ENCODE peak calls at places on chromosomes 16 and 17, in six cellular contexts. One of them, this sample, is unnamed.

GRCh38 chr17:79941088-79942010 is 94.3 kb downstream of the TBC1D16 start:
- DNase-seq in stimulated activated naive CD4-positive, alpha-beta T cell treated with Interleukin-2 at 50 U/mL for 16 hours: no peak
- DNase-seq in NCI-H446 treated with DMSO at 0.1 percent for 48 hours: no peak
- DNase-seq in foreskin keratinocyte: no peak
- DNase-seq in amygdala: no peak
- DNase-seq in IMR-90: no peak
- DNase-seq in this sample: no peak

GRCh38 chr16:3536271-3536671 is 35.5 kb downstream of the CLUAP1 start:
- DNase-seq in stimulated activated naive CD4-positive, alpha-beta T cell treated with Interleukin-2 at 50 U/mL for 16 hours: no peak
- DNase-seq in IMR-90: peak; percentile 93
- DNase-seq in NCI-H446 treated with DMSO at 0.1 percent for 48 hours: no peak
- DNase-seq in amygdala: no peak
- DNase-seq in foreskin keratinocyte: no peak
- DNase-seq in this sample: no peak

GRCh38 chr16:5551909-5552308 is 454.3 kb upstream of the EEF2KMT start:
- DNase-seq in IMR-90: no peak
- DNase-seq in foreskin keratinocyte: no peak
- DNase-seq in NCI-H446 treated with DMSO at 0.1 percent for 48 hours: no peak
- DNase-seq in stimulated activated naive CD4-positive, alpha-beta T cell treated with Interleukin-2 at 50 U/mL for 16 hours: no peak
- DNase-seq in amygdala: no peak
- DNase-seq in this sample: no peak

GRCh38 chr16:11506816-11507305 is 79.9 kb downstream of the LITAF start:
- DNase-seq in foreskin keratinocyte: no peak
- DNase-seq in stimulated activated naive CD4-positive, alpha-beta T cell treated with Interleukin-2 at 50 U/mL for 16 hours: no peak
- DNase-seq in IMR-90: no peak
- DNase-seq in NCI-H446 treated with DMSO at 0.1 percent for 48 hours: no peak
- DNase-seq in amygdala: no peak
- DNase-seq in this sample: no peak

GRCh38 chr17:4215882-4216411 is 47.8 kb downstream of the ANKFY1 start:
- DNase-seq in IMR-90: no peak
- DNase-seq in amygdala: no peak
- DNase-seq in stimulated activated naive CD4-positive, alpha-beta T cell treated with Interleukin-2 at 50 U/mL for 16 hours: no peak
- DNase-seq in NCI-H446 treated with DMSO at 0.1 percent for 48 hours: no peak
- DNase-seq in foreskin keratinocyte: no peak
- DNase-seq in this sample: no peak

GRCh38 chr16:54846761-54847160 is 83.9 kb upstream of the IRX5 start:
- DNase-seq in NCI-H446 treated with DMSO at 0.1 percent for 48 hours: no peak
- DNase-seq in stimulated activated naive CD4-positive, alpha-beta T cell treated with Interleukin-2 at 50 U/mL for 16 hours: no peak
- DNase-seq in amygdala: no peak
- DNase-seq in foreskin keratinocyte: peak; percentile 95
- DNase-seq in IMR-90: no peak
- DNase-seq in this sample: no peak

GRCh38 chr16:8768701-8769100 is 28.7 kb downstream of the TMEM186 start:
- DNase-seq in foreskin keratinocyte: no peak
- DNase-seq in IMR-90: no peak
- DNase-seq in amygdala: no peak
- DNase-seq in stimulated activated naive CD4-positive, alpha-beta T cell treated with Interleukin-2 at 50 U/mL for 16 hours: no peak
- DNase-seq in NCI-H446 treated with DMSO at 0.1 percent for 48 hours: no peak
- DNase-seq in this sample: no peak

GRCh38 chr17:58052951-58053715 is 30.1 kb upstream of the DYNLL2 start:
- DNase-seq in stimulated activated naive CD4-positive, alpha-beta T cell treated with Interleukin-2 at 50 U/mL for 16 hours: peak; percentile 4
- DNase-seq in amygdala: no peak
- DNase-seq in IMR-90: no peak
- DNase-seq in NCI-H446 treated with DMSO at 0.1 percent for 48 hours: no peak
- DNase-seq in foreskin keratinocyte: no peak
- DNase-seq in this sample: no peak

GRCh38 chr17:78904371-78904770 is 1.4 kb upstream of the CEP295NL start:
- DNase-seq in foreskin keratinocyte: no peak
- DNase-seq in NCI-H446 treated with DMSO at 0.1 percent for 48 hours: no peak
- DNase-seq in stimulated activated naive CD4-positive, alpha-beta T cell treated with Interleukin-2 at 50 U/mL for 16 hours: no peak
- DNase-seq in IMR-90: no peak
- DNase-seq in amygdala: no peak
- DNase-seq in this sample: no peak

GRCh38 chr17:49823614-49824013 is 24.3 kb downstream of the TAC4 start:
- DNase-seq in foreskin keratinocyte: no peak
- DNase-seq in IMR-90: peak; percentile 91
- DNase-seq in amygdala: no peak
- DNase-seq in stimulated activated naive CD4-positive, alpha-beta T cell treated with Interleukin-2 at 50 U/mL for 16 hours: no peak
- DNase-seq in NCI-H446 treated with DMSO at 0.1 percent for 48 hours: no peak
- DNase-seq in this sample: no peak

GRCh38 chr17:78748048-78748729 is 33.9 kb downstream of the CYTH1 start:
- DNase-seq in foreskin keratinocyte: no peak
- DNase-seq in amygdala: no peak
- DNase-seq in stimulated activated naive CD4-positive, alpha-beta T cell treated with Interleukin-2 at 50 U/mL for 16 hours: peak; percentile 43
- DNase-seq in NCI-H446 treated with DMSO at 0.1 percent for 48 hours: no peak
- DNase-seq in IMR-90: no peak
- DNase-seq in this sample: no peak

GRCh38 chr17:81039854-81040758 is 5.2 kb downstream of the BAIAP2 start:
- DNase-seq in foreskin keratinocyte: no peak
- DNase-seq in stimulated activated naive CD4-positive, alpha-beta T cell treated with Interleukin-2 at 50 U/mL for 16 hours: no peak
- DNase-seq in IMR-90: peak; percentile 67
- DNase-seq in amygdala: no peak
- DNase-seq in NCI-H446 treated with DMSO at 0.1 percent for 48 hours: no peak
- DNase-seq in this sample: no peak

GRCh38 chr17:46869296-46869695 is 17.9 kb downstream of the WNT9B start:
- DNase-seq in foreskin keratinocyte: no peak
- DNase-seq in IMR-90: no peak
- DNase-seq in stimulated activated naive CD4-positive, alpha-beta T cell treated with Interleukin-2 at 50 U/mL for 16 hours: no peak
- DNase-seq in amygdala: no peak
- DNase-seq in NCI-H446 treated with DMSO at 0.1 percent for 48 hours: no peak
- DNase-seq in this sample: no peak

GRCh38 chr17:37674511-37674910 is 31.3 kb upstream of the DDX52 start:
- DNase-seq in foreskin keratinocyte: no peak
- DNase-seq in NCI-H446 treated with DMSO at 0.1 percent for 48 hours: no peak
- DNase-seq in stimulated activated naive CD4-positive, alpha-beta T cell treated with Interleukin-2 at 50 U/mL for 16 hours: no peak
- DNase-seq in IMR-90: no peak
- DNase-seq in amygdala: no peak
- DNase-seq in this sample: no peak

GRCh38 chr17:75853410-75853809 is 1.7 kb downstream of the WBP2 start:
- DNase-seq in IMR-90: peak; percentile 60
- DNase-seq in NCI-H446 treated with DMSO at 0.1 percent for 48 hours: no peak
- DNase-seq in amygdala: no peak
- DNase-seq in foreskin keratinocyte: no peak
- DNase-seq in stimulated activated naive CD4-positive, alpha-beta T cell treated with Interleukin-2 at 50 U/mL for 16 hours: no peak
- DNase-seq in this sample: no peak

GRCh38 chr16:28543072-28543471 is 4.3 kb upstream of the NUPR1 start:
- DNase-seq in foreskin keratinocyte: no peak
- DNase-seq in stimulated activated naive CD4-positive, alpha-beta T cell treated with Interleukin-2 at 50 U/mL for 16 hours: no peak
- DNase-seq in NCI-H446 treated with DMSO at 0.1 percent for 48 hours: no peak
- DNase-seq in IMR-90: no peak
- DNase-seq in amygdala: no peak
- DNase-seq in this sample: no peak

GRCh38 chr17:14269473-14269872 is 31.4 kb upstream of the HS3ST3B1 start:
- DNase-seq in foreskin keratinocyte: no peak
- DNase-seq in NCI-H446 treated with DMSO at 0.1 percent for 48 hours: no peak
- DNase-seq in amygdala: no peak
- DNase-seq in stimulated activated naive CD4-positive, alpha-beta T cell treated with Interleukin-2 at 50 U/mL for 16 hours: no peak
- DNase-seq in IMR-90: no peak
- DNase-seq in this sample: no peak

GRCh38 chr17:77882481-77883212 is 75.9 kb upstream of the TNRC6C start:
- DNase-seq in foreskin keratinocyte: no peak
- DNase-seq in NCI-H446 treated with DMSO at 0.1 percent for 48 hours: no peak
- DNase-seq in stimulated activated naive CD4-positive, alpha-beta T cell treated with Interleukin-2 at 50 U/mL for 16 hours: peak; percentile 75
- DNase-seq in amygdala: no peak
- DNase-seq in IMR-90: peak; percentile 61
- DNase-seq in this sample: peak; percentile 37

GRCh38 chr16:29881050-29881449 is 18.0 kb upstream of the CDIPT start:
- DNase-seq in IMR-90: no peak
- DNase-seq in stimulated activated naive CD4-positive, alpha-beta T cell treated with Interleukin-2 at 50 U/mL for 16 hours: no peak
- DNase-seq in foreskin keratinocyte: no peak
- DNase-seq in amygdala: no peak
- DNase-seq in NCI-H446 treated with DMSO at 0.1 percent for 48 hours: no peak
- DNase-seq in this sample: no peak

GRCh38 chr17:31494259-31495048 is 103.0 kb downstream of the RAB11FIP4 start:
- DNase-seq in amygdala: no peak
- DNase-seq in stimulated activated naive CD4-positive, alpha-beta T cell treated with Interleukin-2 at 50 U/mL for 16 hours: peak; percentile 57
- DNase-seq in IMR-90: no peak
- DNase-seq in foreskin keratinocyte: peak; percentile 72
- DNase-seq in NCI-H446 treated with DMSO at 0.1 percent for 48 hours: no peak
- DNase-seq in this sample: no peak

GRCh38 chr16:57341441-57342303 is 16.9 kb upstream of the CCL22 start:
- DNase-seq in IMR-90: peak; percentile 86
- DNase-seq in stimulated activated naive CD4-positive, alpha-beta T cell treated with Interleukin-2 at 50 U/mL for 16 hours: no peak
- DNase-seq in foreskin keratinocyte: peak; percentile 100
- DNase-seq in NCI-H446 treated with DMSO at 0.1 percent for 48 hours: no peak
- DNase-seq in amygdala: no peak
- DNase-seq in this sample: no peak

This sample was measured in C1 segment of cervical spinal cord.